ENCODE peak calls at places on chromosomes 3 and 15, in four cellular contexts. I is HepG2, N is HCT116, H is K562. K is an unnamed sample.
A peak's percentile ranks its signal among the peaks of the same experiment; 100 is the strongest.

GRCh38 chr15:75905231-75905630 is 1.6 kb downstream of the FBXO22 start:
- DNase-seq in I (no peak), N (no peak), H (no peak), K (no peak)

GRCh38 chr3:122406198-122406597 is 9.7 kb downstream of the WDR5B start:
- DNase-seq in I (no peak), N (no peak), H (no peak), K (no peak)

GRCh38 chr15:31465083-31465955 is 138.7 kb downstream of the KLF13 start:
- DNase-seq in I (no peak), N (no peak), H (no peak), K (no peak)

GRCh38 chr15:99413955-99414754 is 151.6 kb upstream of the MEF2A start:
- DNase-seq in I (no peak), N (no peak), H (no peak), K (no peak)

GRCh38 chr3:11078826-11079520 is 75.3 kb upstream of the HRH1 start:
- DNase-seq in I (no peak), N (no peak), H (no peak), K (no peak)

GRCh38 chr3:126339466-126339865 is 17.7 kb downstream of the KLF15 start:
- DNase-seq in I (no peak), N (no peak), H (no peak), K (no peak)

GRCh38 chr15:92808611-92809063 is 91.5 kb upstream of the CHD2 start:
- DNase-seq in I (no peak), N (no peak), H (no peak), K (no peak)

GRCh38 chr3:120093119-120093922 is 926 bp downstream of the GSK3B start:
- DNase-seq in I (no peak), N (peak; percentile 75), H (peak; percentile 84), K (no peak)

GRCh38 chr15:45572627-45573026 is 14.6 kb upstream of the BLOC1S6 start:
- DNase-seq in I (no peak), N (no peak), H (no peak), K (no peak)

GRCh38 chr3:34011171-34012101 is 213.0 kb downstream of the PDCD6IP start:
- DNase-seq in I (peak; percentile 65), N (peak; percentile 8), H (peak; percentile 57), K (peak; percentile 8)

GRCh38 chr3:88057650-88058321 is 1.0 kb downstream of the CGGBP1 start:
- DNase-seq in I (no peak), N (no peak), H (no peak), K (no peak)

GRCh38 chr15:46091860-46092450 is 457.1 kb downstream of the SQOR start:
- DNase-seq in I (peak; percentile 12), N (peak; percentile 4), H (peak; percentile 34), K (no peak)

DNA sequence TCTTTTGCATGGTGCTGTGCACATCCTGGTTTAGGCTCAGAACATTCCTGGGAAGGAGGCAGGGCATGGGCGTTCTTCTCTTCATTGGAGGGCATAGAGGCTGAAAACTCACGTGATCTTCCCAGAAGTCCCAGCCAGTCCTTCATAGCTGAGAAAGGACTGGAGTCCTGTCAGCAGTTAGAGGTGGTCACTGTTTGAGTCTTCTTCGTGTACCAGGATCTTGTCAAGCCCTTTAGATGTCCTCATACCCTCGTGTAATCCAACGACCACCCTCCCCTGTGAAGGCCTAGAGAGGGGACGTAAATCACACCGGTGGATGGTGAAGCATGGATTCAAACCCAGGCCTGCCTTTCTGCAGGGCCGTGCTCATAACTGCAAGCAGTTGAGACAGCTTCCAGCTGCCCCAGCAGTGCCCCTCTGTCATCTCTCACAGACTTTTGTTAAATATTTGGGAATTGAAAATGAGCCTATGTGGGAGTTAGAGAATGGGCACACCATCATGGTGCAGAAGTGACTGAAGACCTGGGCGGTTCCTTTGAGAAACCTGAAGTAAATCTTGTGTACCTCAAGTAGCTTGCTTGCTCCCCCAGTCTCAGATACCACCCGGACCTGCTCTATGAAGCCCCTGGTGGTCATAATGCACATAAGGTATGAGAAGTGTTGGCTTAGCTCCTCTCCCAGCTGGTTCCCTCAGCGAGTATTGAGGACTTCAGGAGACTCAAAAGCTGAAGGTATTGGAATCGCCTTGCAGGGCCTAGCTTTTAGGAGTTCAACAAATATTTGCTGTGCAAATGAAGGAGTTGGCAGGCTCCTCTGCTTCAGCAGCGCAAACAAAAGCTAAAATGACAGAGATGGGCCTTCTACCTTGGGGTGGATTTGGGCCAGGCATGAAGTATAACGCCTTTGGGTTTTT is 1.4 kb downstream of the CMTM8 start:
- DNase-seq in I (peak; percentile 65), N (peak; percentile 43), H (peak; percentile 47), K (no peak)
- TF ChIP-seq TCF7L2 in I (no peak), N (no peak), H (no peak), K (no peak)

GRCh38 chr3:136432685-136433084 is 182.5 kb downstream of the PCCB start:
- DNase-seq in I (no peak), N (no peak), H (no peak), K (no peak)

GRCh38 chr3:136437006-136437405 is 186.9 kb downstream of the PCCB start:
- DNase-seq in I (no peak), N (no peak), H (peak; percentile 26), K (no peak)

GRCh38 chr3:136434429-136434828 is 184.3 kb downstream of the PCCB start:
- DNase-seq in I (no peak), N (no peak), H (no peak), K (no peak)
- TF ChIP-seq CTCF in I (no peak), N (no peak), H (no peak), K (no peak)

DNA sequence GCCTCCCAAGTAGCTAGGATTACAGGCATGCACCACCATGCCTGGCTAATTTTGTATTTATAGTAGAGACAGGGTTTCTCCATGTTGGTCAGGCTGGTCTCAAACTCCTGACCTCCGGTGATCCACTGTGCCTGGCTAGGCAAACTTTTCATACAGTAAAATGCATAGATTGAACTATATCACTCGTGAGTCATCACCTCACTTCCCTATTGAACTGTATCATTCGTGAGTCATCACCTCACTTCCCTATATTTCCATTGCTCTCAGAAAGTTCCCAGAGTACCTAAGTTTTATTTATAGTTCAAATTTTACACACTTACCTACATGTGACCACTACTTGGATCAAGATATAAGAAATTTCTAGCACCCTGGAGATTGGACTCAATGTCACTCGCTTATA is 73.6 kb upstream of the ACAD9 start:
- DNase-seq in I (no peak), N (no peak), H (peak; percentile 26), K (no peak)
- H3K4me3 ChIP-seq in I (no peak overlapping the region), N (no peak overlapping the region), H (no peak overlapping the region), K (no peak overlapping the region)

DNA sequence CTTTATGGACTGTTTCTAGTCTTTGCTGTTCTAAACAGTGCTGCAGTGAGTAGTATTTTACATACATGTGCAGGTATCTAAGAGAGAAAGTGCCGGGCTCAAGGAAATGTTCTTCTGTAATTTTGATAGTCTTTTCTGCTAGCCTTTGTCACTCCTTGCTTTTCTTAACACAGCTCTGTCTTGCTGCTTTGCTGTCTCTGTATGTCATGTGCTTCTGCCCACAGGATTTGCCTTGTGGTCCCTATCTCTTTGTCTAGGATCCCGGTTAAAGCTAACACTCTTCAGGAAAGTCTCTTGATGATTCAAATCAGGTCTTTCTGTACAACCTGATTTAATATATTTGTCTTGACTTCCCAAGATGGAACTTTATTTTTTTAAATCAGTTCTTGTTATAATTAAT is 31.4 kb upstream of the FBXL22 start:
- DNase-seq in I (no peak), N (no peak), H (no peak), K (no peak)
- TF ChIP-seq TCF7L2 in I (no peak), N (no peak), H (no peak), K (no peak)

GRCh38 chr15:52337961-52338535 is 42.4 kb upstream of the MYO5C start:
- DNase-seq in I (no peak), N (no peak), H (no peak), K (no peak)

GRCh38 chr15:52338891-52339290 is 43.3 kb upstream of the MYO5C start:
- DNase-seq in I (no peak), N (no peak), H (no peak), K (no peak)

GRCh38 chr15:52334491-52335160 is 39.0 kb upstream of the MYO5C start:
- DNase-seq in I (no peak), N (no peak), H (no peak), K (peak; percentile 68)

GRCh38 chr15:52337198-52337853 is 41.7 kb upstream of the MYO5C start:
- DNase-seq in I (peak; percentile 16), N (no peak), H (no peak), K (no peak)

GRCh38 chr15:52336530-52336929 is 40.9 kb upstream of the MYO5C start:
- DNase-seq in I (no peak), N (no peak), H (peak; percentile 8), K (no peak)
- TF ChIP-seq CTCF in I (no peak), N (peak; percentile 32), H (peak; percentile 34), K (peak; percentile 60)

K was measured in Panc1.